ENCODE peak calls at places on chromosome 21, in nine cellular contexts. L is Peyer's patch, P is uterus, I is IMR-90, E is A673, U is pancreas, M is foreskin keratinocyte, W is esophagus squamous epithelium, J is fibroblast of lung. Q is an unnamed sample.
A peak's percentile ranks its signal among the peaks of the same experiment; 100 is the strongest.

GRCh38 chr21:31752352-31752751 is 20.4 kb upstream of the SCAF4 start:
- DNase-seq in L (no peak), P (no peak), I (peak; percentile 45), E (no peak), U (no peak), M (peak; percentile 46), W (no peak), J (no peak), Q (no peak)

GRCh38 chr21:37381883-37382585 is 15.5 kb downstream of the DYRK1A start:
- DNase-seq in L (no peak), P (no peak), I (peak; percentile 34), E (no peak), U (no peak), M (no peak), W (no peak), J (no peak), Q (no peak)

GRCh38 chr21:32572574-32573420 is 12.5 kb downstream of the TCP10L start:
- DNase-seq in L (peak; percentile 54), P (no peak), I (no peak), E (no peak), U (peak; percentile 52), M (peak; percentile 46), W (no peak), J (no peak), Q (no peak)

GRCh38 chr21:34704119-34704518 is 35.3 kb downstream of the CLIC6 start:
- DNase-seq in L (no peak), P (peak; percentile 22), I (peak; percentile 40), E (peak; percentile 63), U (no peak), M (no peak), W (no peak), J (peak; percentile 59), Q (peak; percentile 9)

GRCh38 chr21:29144736-29145353 is 14.4 kb downstream of the MAP3K7CL start:
- DNase-seq in L (no peak), P (no peak), I (peak; percentile 61), E (peak; percentile 31), U (no peak), M (no peak), W (no peak), J (no peak), Q (no peak)

GRCh38 chr21:19510057-19510456 is 1106.5 kb upstream of the TMPRSS15 start:
- DNase-seq in L (no peak), P (no peak), I (no peak), E (no peak), U (no peak), M (no peak), W (no peak), J (no peak), Q (no peak)

GRCh38 chr21:38487906-38488639 is 10.2 kb downstream of the ERG start:
- DNase-seq in L (no peak), P (no peak), I (no peak), E (no peak), U (no peak), M (no peak), W (no peak), J (no peak), Q (no peak)

GRCh38 chr21:37758997-37759396 is 157.3 kb downstream of the KCNJ6 start:
- DNase-seq in L (peak; percentile 52), P (no peak), I (peak; percentile 62), E (no peak), U (peak; percentile 37), M (no peak), W (no peak), J (peak; percentile 59), Q (no peak)

GRCh38 chr21:32626633-32627196 is 14.5 kb upstream of the CFAP298 start:
- DNase-seq in L (no peak), P (no peak), I (peak; percentile 82), E (no peak), U (no peak), M (no peak), W (no peak), J (peak; percentile 37), Q (no peak)

GRCh38 chr21:38753114-38754100 is 52.3 kb upstream of the ETS2 start:
- DNase-seq in L (no peak), P (no peak), I (no peak), E (no peak), U (no peak), M (no peak), W (no peak), J (peak; percentile 73), Q (no peak)

GRCh38 chr21:23951251-23951650 is 1656.0 kb downstream of the MRPL39 start:
- DNase-seq in L (no peak), P (no peak), I (peak; percentile 67), E (no peak), U (no peak), M (no peak), W (no peak), J (peak; percentile 53), Q (no peak)

GRCh38 chr21:38359835-38360234 is 103.0 kb downstream of the KCNJ15 start:
- DNase-seq in L (no peak), P (no peak), I (no peak), E (no peak), U (no peak), M (no peak), W (no peak), J (no peak), Q (no peak)

GRCh38 chr21:33836408-33836807 is 79.2 kb downstream of the ATP5PO start:
- DNase-seq in L (no peak), P (no peak), I (no peak), E (no peak), U (no peak), M (no peak), W (no peak), J (no peak), Q (no peak)

GRCh38 chr21:33189237-33189636 is 40.5 kb upstream of the IFNAR2 start:
- DNase-seq in L (no peak), P (no peak), I (no peak), E (no peak), U (no peak), M (no peak), W (no peak), J (no peak), Q (no peak)

GRCh38 chr21:29315155-29315749 is 16.5 kb downstream of the BACH1 start:
- DNase-seq in L (no peak), P (no peak), I (no peak), E (no peak), U (no peak), M (no peak), W (no peak), J (no peak), Q (no peak)

GRCh38 chr21:34205811-34206635 is 132.6 kb downstream of the MRPS6 start:
- DNase-seq in L (no peak), P (no peak), I (no peak), E (peak; percentile 57), U (no peak), M (no peak), W (no peak), J (peak; percentile 15), Q (no peak)

GRCh38 chr21:38857152-38857825 is 51.6 kb downstream of the ETS2 start:
- DNase-seq in L (no peak), P (no peak), I (no peak), E (no peak), U (no peak), M (no peak), W (no peak), J (no peak), Q (no peak)

GRCh38 chr21:30563630-30564029 is 2.5 kb upstream of the KRTAP19-7 start:
- DNase-seq in L (no peak), P (no peak), I (no peak), E (no peak), U (no peak), M (no peak), W (no peak), J (no peak), Q (no peak)
- H3K27ac ChIP-seq in L (no peak overlapping the region), P (no peak overlapping the region), I (no peak overlapping the region), E (no peak overlapping the region), U (no peak overlapping the region), M (no peak overlapping the region), W (no peak overlapping the region), J (no peak overlapping the region), Q (no peak overlapping the region)

GRCh38 chr21:43337901-43338655 is 88.9 kb downstream of the SIK1 start:
- DNase-seq in L (no peak), P (no peak), I (no peak), E (no peak), U (no peak), M (no peak), W (no peak), J (no peak), Q (no peak)
- H3K27ac ChIP-seq in L (no peak overlapping the region), P (no peak overlapping the region), I (no peak overlapping the region), E (no peak overlapping the region), U (no peak overlapping the region), M (no peak overlapping the region), W (no peak overlapping the region), J (no peak overlapping the region), Q (no peak overlapping the region)

GRCh38 chr21:14742119-14742518 is 196.0 kb upstream of the SAMSN1 start:
- DNase-seq in L (no peak), P (no peak), I (no peak), E (peak; percentile 8), U (no peak), M (no peak), W (no peak), J (no peak), Q (no peak)

GRCh38 chr21:14740692-14741091 is 194.6 kb upstream of the SAMSN1 start:
- DNase-seq in L (no peak), P (no peak), I (no peak), E (no peak), U (no peak), M (peak; percentile 19), W (no peak), J (no peak), Q (no peak)

GRCh38 chr21:14740116-14740515 is 194.0 kb upstream of the SAMSN1 start:
- DNase-seq in L (no peak), P (no peak), I (no peak), E (no peak), U (no peak), M (no peak), W (no peak), J (no peak), Q (no peak)

GRCh38 chr21:14741237-14741636 is 195.1 kb upstream of the SAMSN1 start:
- DNase-seq in L (no peak), P (no peak), I (no peak), E (no peak), U (peak; percentile 52), M (peak; percentile 43), W (no peak), J (no peak), Q (no peak)

GRCh38 chr21:14744368-14744767 is 198.3 kb upstream of the SAMSN1 start:
- DNase-seq in L (no peak), P (no peak), I (no peak), E (no peak), U (no peak), M (no peak), W (no peak), J (no peak), Q (no peak)
- H3K27ac ChIP-seq in L (no peak overlapping the region), P (no peak overlapping the region), I (no peak overlapping the region), E (no peak overlapping the region), U (no peak overlapping the region), M (no peak overlapping the region), W (no peak overlapping the region), J (no peak overlapping the region), Q (no peak overlapping the region)

DNA sequence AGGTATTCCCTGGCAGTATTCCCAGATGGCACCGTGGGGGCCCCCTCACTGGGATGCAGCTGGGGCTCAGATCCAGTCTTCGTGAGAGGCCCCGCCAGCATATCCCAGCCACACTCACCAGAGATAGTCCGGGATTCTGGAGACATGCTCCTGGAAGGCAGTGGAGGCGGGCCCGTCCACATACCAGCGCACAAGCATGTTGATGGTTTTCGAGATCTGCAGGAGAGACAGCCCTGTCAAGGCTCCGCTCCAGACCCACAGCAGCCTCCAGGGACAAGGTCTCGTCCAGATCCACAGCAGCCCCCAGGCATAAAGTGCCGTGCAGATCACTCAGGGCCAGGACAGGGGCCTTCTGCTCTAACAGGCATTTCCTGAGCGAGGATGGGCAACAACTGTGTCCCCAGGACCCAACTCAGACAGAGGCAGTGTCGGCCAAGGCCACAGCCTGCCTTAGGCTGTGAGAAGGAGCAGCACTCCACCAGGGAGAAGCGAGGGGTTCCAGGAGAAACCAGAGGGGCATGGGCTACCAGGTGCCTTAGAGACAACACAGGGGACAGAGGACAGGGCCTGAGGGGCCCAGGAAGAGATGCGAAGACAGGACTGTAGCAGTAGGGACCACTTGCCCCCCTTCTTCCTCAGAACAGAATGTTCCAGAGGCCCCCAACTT is 14.8 kb downstream of the LSS start:
- DNase-seq in L (peak; percentile 34), P (no peak), I (no peak), E (no peak), U (no peak), M (no peak), W (no peak), J (no peak), Q (no peak)
- H3K27ac ChIP-seq in L (no peak overlapping the region), P (no peak overlapping the region), I (no peak overlapping the region), E (no peak overlapping the region), U (no peak overlapping the region), M (no peak overlapping the region), W (no peak overlapping the region), J (no peak overlapping the region), Q (no peak overlapping the region)

Q was measured in caudate nucleus.